ENCODE peak calls at places on chromosomes 13 and 19, in nine cellular contexts. One of them, this sample, is unnamed.

GRCh38 chr19:1153891-1154730 is 20.0 kb downstream of the SBNO2 start:
- DNase-seq in activated naive CD8-positive, alpha-beta T cell treated with anti-CD3 and anti-CD28 coated beads, Interleukin-2, amount 50 U/mL, for 24 hours: no peak
- DNase-seq in NCI-H187 treated with DMSO at 0.1 percent for 48 hours: no peak
- DNase-seq in stimulated activated CD8-positive, alpha-beta memory T cell treated with anti-CD3 and anti-CD28 coated beads, Interleukin-15, amount 100 ng/mL, for 4 hours: no peak
- DNase-seq in ovary: no peak
- DNase-seq in germinal center: no peak
- DNase-seq in NCI-H524: no peak
- DNase-seq in GM23248: no peak
- DNase-seq in mucosa of descending colon: no peak
- DNase-seq in this sample: no peak

GRCh38 chr13:25738342-25738771 is 313.5 kb downstream of the SHISA2 start:
- DNase-seq in stimulated activated CD8-positive, alpha-beta memory T cell treated with anti-CD3 and anti-CD28 coated beads, Interleukin-15, amount 100 ng/mL, for 4 hours: no peak
- DNase-seq in germinal center: no peak
- DNase-seq in ovary: no peak
- DNase-seq in mucosa of descending colon: peak; percentile 33
- DNase-seq in GM23248: peak; percentile 4
- DNase-seq in NCI-H187 treated with DMSO at 0.1 percent for 48 hours: peak; percentile 19
- DNase-seq in activated naive CD8-positive, alpha-beta T cell treated with anti-CD3 and anti-CD28 coated beads, Interleukin-2, amount 50 U/mL, for 24 hours: no peak
- DNase-seq in NCI-H524: peak; percentile 46
- DNase-seq in this sample: no peak

GRCh38 chr13:74398599-74398998 is 264.4 kb upstream of the KLF12 start:
- DNase-seq in ovary: no peak
- DNase-seq in germinal center: no peak
- DNase-seq in mucosa of descending colon: no peak
- DNase-seq in NCI-H187 treated with DMSO at 0.1 percent for 48 hours: no peak
- DNase-seq in NCI-H524: no peak
- DNase-seq in GM23248: no peak
- DNase-seq in stimulated activated CD8-positive, alpha-beta memory T cell treated with anti-CD3 and anti-CD28 coated beads, Interleukin-15, amount 100 ng/mL, for 4 hours: no peak
- DNase-seq in activated naive CD8-positive, alpha-beta T cell treated with anti-CD3 and anti-CD28 coated beads, Interleukin-2, amount 50 U/mL, for 24 hours: no peak
- DNase-seq in this sample: no peak

GRCh38 chr19:18464646-18465045 is 26.7 kb upstream of the ISYNA1 start:
- DNase-seq in GM23248: peak; percentile 92
- DNase-seq in NCI-H187 treated with DMSO at 0.1 percent for 48 hours: no peak
- DNase-seq in ovary: peak; percentile 84
- DNase-seq in activated naive CD8-positive, alpha-beta T cell treated with anti-CD3 and anti-CD28 coated beads, Interleukin-2, amount 50 U/mL, for 24 hours: no peak
- DNase-seq in mucosa of descending colon: peak; percentile 80
- DNase-seq in stimulated activated CD8-positive, alpha-beta memory T cell treated with anti-CD3 and anti-CD28 coated beads, Interleukin-15, amount 100 ng/mL, for 4 hours: no peak
- DNase-seq in NCI-H524: no peak
- DNase-seq in germinal center: no peak
- DNase-seq in this sample: peak; percentile 77

GRCh38 chr19:45395524-45396388 is 9.1 kb downstream of the PPP1R13L start:
- DNase-seq in NCI-H524: no peak
- DNase-seq in NCI-H187 treated with DMSO at 0.1 percent for 48 hours: no peak
- DNase-seq in mucosa of descending colon: no peak
- DNase-seq in germinal center: no peak
- DNase-seq in stimulated activated CD8-positive, alpha-beta memory T cell treated with anti-CD3 and anti-CD28 coated beads, Interleukin-15, amount 100 ng/mL, for 4 hours: no peak
- DNase-seq in activated naive CD8-positive, alpha-beta T cell treated with anti-CD3 and anti-CD28 coated beads, Interleukin-2, amount 50 U/mL, for 24 hours: no peak
- DNase-seq in ovary: no peak
- DNase-seq in GM23248: no peak
- DNase-seq in this sample: no peak

GRCh38 chr13:35469781-35470380 is 6.6 kb downstream of the MAB21L1 start:
- DNase-seq in NCI-H524: peak; percentile 69
- DNase-seq in activated naive CD8-positive, alpha-beta T cell treated with anti-CD3 and anti-CD28 coated beads, Interleukin-2, amount 50 U/mL, for 24 hours: no peak
- DNase-seq in mucosa of descending colon: no peak
- DNase-seq in stimulated activated CD8-positive, alpha-beta memory T cell treated with anti-CD3 and anti-CD28 coated beads, Interleukin-15, amount 100 ng/mL, for 4 hours: no peak
- DNase-seq in GM23248: peak; percentile 31
- DNase-seq in germinal center: no peak
- DNase-seq in NCI-H187 treated with DMSO at 0.1 percent for 48 hours: no peak
- DNase-seq in ovary: no peak
- DNase-seq in this sample: no peak

GRCh38 chr13:113044431-113045114 is 61.0 kb upstream of the F7 start:
- DNase-seq in NCI-H524: no peak
- DNase-seq in GM23248: peak; percentile 69
- DNase-seq in NCI-H187 treated with DMSO at 0.1 percent for 48 hours: no peak
- DNase-seq in activated naive CD8-positive, alpha-beta T cell treated with anti-CD3 and anti-CD28 coated beads, Interleukin-2, amount 50 U/mL, for 24 hours: no peak
- DNase-seq in germinal center: no peak
- DNase-seq in ovary: no peak
- DNase-seq in stimulated activated CD8-positive, alpha-beta memory T cell treated with anti-CD3 and anti-CD28 coated beads, Interleukin-15, amount 100 ng/mL, for 4 hours: no peak
- DNase-seq in mucosa of descending colon: no peak
- DNase-seq in this sample: no peak

GRCh38 chr13:77751513-77752456 is 54.3 kb downstream of the SLAIN1 start:
- DNase-seq in NCI-H524: peak; percentile 77
- DNase-seq in NCI-H187 treated with DMSO at 0.1 percent for 48 hours: no peak
- DNase-seq in ovary: no peak
- DNase-seq in stimulated activated CD8-positive, alpha-beta memory T cell treated with anti-CD3 and anti-CD28 coated beads, Interleukin-15, amount 100 ng/mL, for 4 hours: no peak
- DNase-seq in activated naive CD8-positive, alpha-beta T cell treated with anti-CD3 and anti-CD28 coated beads, Interleukin-2, amount 50 U/mL, for 24 hours: peak; percentile 42
- DNase-seq in GM23248: peak; percentile 63
- DNase-seq in germinal center: peak; percentile 49
- DNase-seq in mucosa of descending colon: peak; percentile 40
- DNase-seq in this sample: no peak

GRCh38 chr13:40221460-40222201 is 444.8 kb downstream of the FOXO1 start:
- DNase-seq in GM23248: peak; percentile 37
- DNase-seq in NCI-H187 treated with DMSO at 0.1 percent for 48 hours: no peak
- DNase-seq in stimulated activated CD8-positive, alpha-beta memory T cell treated with anti-CD3 and anti-CD28 coated beads, Interleukin-15, amount 100 ng/mL, for 4 hours: no peak
- DNase-seq in ovary: no peak
- DNase-seq in activated naive CD8-positive, alpha-beta T cell treated with anti-CD3 and anti-CD28 coated beads, Interleukin-2, amount 50 U/mL, for 24 hours: no peak
- DNase-seq in mucosa of descending colon: peak; percentile 38
- DNase-seq in NCI-H524: no peak
- DNase-seq in germinal center: no peak
- DNase-seq in this sample: peak; percentile 58

GRCh38 chr13:41295973-41296372 is 15.1 kb upstream of the NAA16 start:
- DNase-seq in mucosa of descending colon: no peak
- DNase-seq in activated naive CD8-positive, alpha-beta T cell treated with anti-CD3 and anti-CD28 coated beads, Interleukin-2, amount 50 U/mL, for 24 hours: no peak
- DNase-seq in GM23248: no peak
- DNase-seq in ovary: no peak
- DNase-seq in NCI-H524: no peak
- DNase-seq in NCI-H187 treated with DMSO at 0.1 percent for 48 hours: no peak
- DNase-seq in germinal center: no peak
- DNase-seq in stimulated activated CD8-positive, alpha-beta memory T cell treated with anti-CD3 and anti-CD28 coated beads, Interleukin-15, amount 100 ng/mL, for 4 hours: no peak
- DNase-seq in this sample: no peak